ENCODE peak calls at places on chromosomes 3 and 15, in five cellular contexts. E is stomach; Z is CD8-positive, alpha-beta T cell; D is heart left ventricle; F is kidney. P is an unnamed sample.

GRCh38 chr3:158737987-158738615 is 5.8 kb upstream of the RARRES1 start:
- DNase-seq in F (no peak), Z (no peak), E (no peak), D (no peak), P (peak)

GRCh38 chr3:56725175-56725574 is 42.1 kb upstream of the TASOR start:
- DNase-seq in F (no peak), D (no peak), Z (peak), E (no peak), P (no peak)

GRCh38 chr3:151165221-151165620 is 37.8 kb downstream of the GPR171 start:
- DNase-seq in F (no peak), E (no peak), D (no peak), Z (no peak), P (no peak)

GRCh38 chr3:44762170-44762677 is 630 bp downstream of the KIF15 start:
- DNase-seq in F (no peak), E (no peak), D (no peak), Z (no peak), P (no peak)

GRCh38 chr3:52305926-52306325 is 10.2 kb upstream of the DNAH1 start:
- DNase-seq in Z (no peak), E (no peak), D (no peak), F (no peak), P (no peak)

GRCh38 chr3:105323274-105323599 is 43.5 kb upstream of the ALCAM start:
- DNase-seq in E (no peak), F (no peak), D (no peak), Z (no peak), P (no peak)

GRCh38 chr3:75329713-75330112 is 334.4 kb upstream of the FRG2C start:
- DNase-seq in Z (no peak), F (no peak), D (no peak), E (no peak), P (no peak)

GRCh38 chr15:99361541-99362185 is 110.4 kb downstream of the LRRC28 start:
- DNase-seq in E (no peak), D (no peak), F (no peak), Z (no peak), P (no peak)

GRCh38 chr3:187243933-187244564 is 46.8 kb downstream of the RTP1 start:
- DNase-seq in D (no peak), Z (no peak), F (no peak), E (no peak), P (no peak)

GRCh38 chr15:47185222-47185800 is 532.0 kb upstream of the SEMA6D start:
- DNase-seq in E (no peak), Z (no peak), D (no peak), F (no peak), P (no peak)
- H3K27ac ChIP-seq in E (no peak), Z (no peak), D (no peak), F (no peak), P (no peak)

GRCh38 chr15:31365655-31366127 is 39.1 kb downstream of the KLF13 start:
- DNase-seq in Z (peak), D (peak), E (peak), F (peak), P (peak)
- H3K4me3 ChIP-seq in Z (peak), D (peak), E (peak), F (no peak), P (no peak)

DNA sequence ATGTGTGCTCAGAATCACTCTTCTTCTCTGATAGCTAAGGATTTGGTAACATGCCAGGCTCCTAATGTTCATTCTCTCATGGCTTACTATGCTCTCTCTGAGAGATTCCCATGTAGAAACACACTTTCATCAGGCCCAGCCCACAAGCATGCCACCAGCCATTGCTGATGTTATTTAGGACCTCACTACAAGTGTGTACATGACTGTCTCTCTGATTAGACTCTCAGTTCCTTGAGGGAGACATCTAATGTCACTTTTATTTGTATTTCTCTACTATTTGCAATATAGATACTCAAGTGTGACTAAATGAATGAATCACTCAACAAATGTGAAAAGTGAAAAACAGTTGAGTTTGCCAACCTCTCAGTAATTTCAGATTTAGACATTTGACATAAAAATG is 84.3 kb upstream of the ARL6 start:
- DNase-seq in F (no peak), D (no peak), E (no peak), Z (no peak), P (no peak)
- H3K27ac ChIP-seq in F (no peak), D (no peak), E (no peak), Z (no peak), P (no peak)

GRCh38 chr3:197951392-197951990 is 1.5 kb downstream of the RPL35A start:
- DNase-seq in E (no peak), F (no peak), D (no peak), Z (no peak), P (no peak)
- H3K4me3 ChIP-seq in E (peak), F (peak), D (peak), Z (peak), P (peak)

DNA sequence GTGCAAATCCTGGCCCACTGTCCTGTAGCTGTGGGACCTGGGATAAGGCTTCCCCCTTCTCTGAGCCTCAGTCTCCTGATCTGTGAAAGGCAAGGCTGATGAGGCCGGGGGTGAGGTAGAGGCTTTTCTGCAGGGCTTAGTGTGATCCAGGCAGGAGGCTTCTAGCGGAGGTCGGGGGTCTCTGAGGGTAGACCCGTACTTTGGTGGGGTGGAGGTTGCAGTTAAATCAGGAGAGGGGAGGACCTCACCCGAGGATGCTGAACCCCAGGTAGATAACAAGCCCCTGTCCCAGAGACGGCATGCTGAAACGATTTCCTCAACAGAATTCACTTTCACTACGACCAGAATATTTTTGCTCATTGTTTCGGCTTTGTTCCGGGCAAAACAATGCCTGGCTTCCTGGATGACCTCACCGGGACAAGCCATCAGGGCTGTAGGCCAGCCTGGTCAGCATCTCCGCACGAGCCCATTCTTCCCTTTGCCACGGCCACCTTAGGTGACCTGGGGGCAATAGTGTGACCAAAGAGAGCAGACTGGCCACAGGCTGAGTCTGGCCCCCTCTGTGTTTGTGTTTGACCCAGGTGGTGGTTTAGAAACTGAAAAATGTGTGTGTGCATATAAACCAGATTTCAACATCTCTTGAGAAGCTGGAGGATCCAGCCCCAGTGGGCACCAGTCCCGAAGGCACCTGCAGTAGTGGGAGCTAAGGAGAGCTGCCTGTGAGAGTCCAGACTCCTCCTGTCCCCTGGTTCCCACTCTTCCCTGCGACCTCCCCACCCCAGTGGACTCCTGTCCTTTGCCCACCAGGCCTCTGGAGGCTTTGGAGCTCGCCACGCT is 33.0 kb downstream of the SLC6A6 start:
- DNase-seq in D (no peak), F (no peak), E (peak), Z (no peak), P (no peak)
- H3K27ac ChIP-seq in D (peak), F (peak), E (peak), Z (no peak), P (no peak)